ENCODE peak calls at places on chromosomes 6 and 20, in four cellular contexts. Z is DND-41, L is fibroblast of lung, E is HCT116. P is an unnamed sample.

GRCh38 chr20:51188941-51189340 is 166.0 kb upstream of the KCNG1 start:
- DNase-seq in L (no peak), E (no peak), Z (no peak), P (no peak)

GRCh38 chr6:1790684-1791083 is 181.0 kb downstream of the FOXC1 start:
- DNase-seq in Z (no peak), L (no peak), E (no peak), P (no peak)

GRCh38 chr6:130466052-130466743 is 100.4 kb downstream of the TMEM200A start:
- DNase-seq in L (no peak), E (no peak), Z (no peak), P (peak)

GRCh38 chr6:84762220-84762940 is 2.0 kb downstream of the TBX18 start:
- DNase-seq in Z (no peak), E (no peak), L (no peak), P (peak)

GRCh38 chr6:105601541-105602174 is 198.8 kb upstream of the PREP start:
- DNase-seq in E (no peak), Z (no peak), L (peak), P (peak)

GRCh38 chr6:138397128-138397814 is 6.8 kb upstream of the HEBP2 start:
- DNase-seq in E (no peak), Z (no peak), L (peak), P (no peak)

GRCh38 chr20:63497946-63498935 is 642 bp downstream of the EEF1A2 start:
- DNase-seq in Z (no peak), E (no peak), L (peak), P (peak)

GRCh38 chr20:39874049-39874893 is 814.8 kb downstream of the MAFB start:
- DNase-seq in L (peak), Z (peak), E (peak), P (peak)

GRCh38 chr6:24807584-24807983 is 8.9 kb upstream of the ARMH2 start:
- DNase-seq in Z (no peak), L (no peak), E (no peak), P (no peak)

GRCh38 chr20:6051505-6051904 is 2.4 kb downstream of the LRRN4 start:
- DNase-seq in L (peak), E (no peak), Z (no peak), P (peak)

GRCh38 chr6:27477318-27478013 is 4.6 kb upstream of the ZNF184 start:
- DNase-seq in Z (no peak), L (no peak), E (no peak), P (no peak)

GRCh38 chr20:57229490-57229889 is 37.0 kb downstream of the BMP7 start:
- DNase-seq in Z (no peak), L (no peak), E (no peak), P (no peak)
- H3K9ac ChIP-seq in Z (no peak), L (no peak), E (no peak), P (no peak)

GRCh38 chr6:167962717-167963116 is 34.8 kb upstream of the KIF25 start:
- DNase-seq in Z (no peak), L (no peak), E (no peak), P (no peak)
- H3K4me3 ChIP-seq in Z (no peak), L (no peak), E (no peak), P (no peak)

GRCh38 chr6:7993952-7994351 is 70.2 kb downstream of the BLOC1S5 start:
- DNase-seq in L (no peak), E (no peak), Z (no peak), P (no peak)

GRCh38 chr6:7993399-7993798 is 70.8 kb downstream of the BLOC1S5 start:
- DNase-seq in Z (no peak), L (no peak), E (no peak), P (no peak)

GRCh38 chr6:7996538-7997225 is 67.5 kb downstream of the BLOC1S5 start:
- DNase-seq in Z (no peak), L (peak), E (no peak), P (peak)

GRCh38 chr6:7991536-7991935 is 72.7 kb downstream of the BLOC1S5 start:
- DNase-seq in L (no peak), E (no peak), Z (no peak), P (no peak)

DNA sequence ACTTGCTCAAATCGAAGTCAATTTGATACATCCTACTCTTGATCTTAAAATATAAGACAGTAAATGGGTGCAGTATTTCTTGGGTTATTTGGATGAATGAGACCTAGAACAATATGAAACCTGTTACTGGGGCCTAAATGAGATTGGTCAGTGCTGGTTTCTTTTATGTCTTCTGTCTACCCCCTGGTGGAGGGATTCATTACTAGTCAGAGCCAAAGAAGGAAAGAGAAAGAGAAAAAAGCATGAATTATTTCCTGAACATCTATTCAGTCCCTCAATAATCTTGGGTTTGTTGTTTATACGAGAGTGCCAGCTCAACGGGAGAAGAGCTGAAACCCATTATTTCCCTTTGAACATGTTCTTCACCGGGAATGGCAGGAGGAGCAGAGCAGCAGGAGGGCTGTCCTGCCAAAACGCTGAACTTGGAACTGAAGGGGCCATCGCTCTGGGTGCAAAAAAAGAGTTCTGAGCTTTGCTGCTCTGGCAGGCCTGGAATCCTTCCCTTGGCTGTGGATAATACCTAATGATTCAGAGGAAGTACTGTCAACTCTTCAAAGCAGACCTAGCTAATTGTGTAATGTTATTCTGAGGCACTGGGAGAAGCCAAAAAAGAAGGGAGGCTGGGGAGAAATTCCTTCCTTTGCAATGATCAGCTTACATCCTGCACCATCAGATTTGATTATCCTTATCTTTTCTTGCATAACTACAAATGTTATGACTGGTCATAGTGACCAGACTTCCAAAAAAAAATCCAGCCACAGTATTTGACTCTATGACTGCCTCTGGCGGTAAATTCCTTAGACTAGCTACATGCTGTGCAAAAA is 72.0 kb downstream of the BLOC1S5 start:
- DNase-seq in L (peak), E (peak), Z (no peak), P (peak)
- H3K9ac ChIP-seq in L (no peak), E (no peak), Z (no peak), P (no peak)

GRCh38 chr6:166862978-166863530 is 93.3 kb downstream of the RNASET2 start:
- DNase-seq in Z (no peak), L (no peak), E (no peak), P (no peak)
- H3K4me3 ChIP-seq in Z (no peak), L (no peak), E (no peak), P (no peak)

GRCh38 chr6:159455700-159456274 is 237.3 kb downstream of the SOD2 start:
- DNase-seq in Z (no peak), E (no peak), L (no peak), P (no peak)
- H3K9ac ChIP-seq in Z (no peak), E (no peak), L (no peak), P (no peak)

DNA sequence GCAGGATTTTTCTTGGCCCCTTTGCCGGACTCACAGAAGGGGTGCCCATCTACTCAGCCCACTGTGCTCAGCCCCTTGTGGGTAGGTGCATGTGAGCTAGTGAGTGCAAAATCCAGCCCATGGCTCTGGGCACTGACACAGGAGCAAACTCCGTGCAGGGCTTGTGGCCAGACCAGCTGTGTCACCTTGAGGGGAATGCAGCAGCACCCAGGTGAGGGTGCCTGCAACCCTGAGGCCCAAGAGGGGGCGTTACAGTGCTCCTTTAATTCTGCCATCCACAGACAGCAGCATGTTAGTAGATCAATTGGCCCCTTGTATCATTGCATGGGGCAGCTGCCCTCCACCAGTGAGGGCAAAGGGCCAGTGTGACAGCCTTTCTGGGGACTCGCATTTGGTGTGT is 12.9 kb upstream of the IYD start:
- DNase-seq in Z (no peak), L (no peak), E (no peak), P (no peak)
- H3K4me3 ChIP-seq in Z (no peak), L (no peak), E (no peak), P (no peak)

GRCh38 chr6:35600659-35601125 is 88.0 kb upstream of the TULP1 start:
- DNase-seq in Z (no peak), E (no peak), L (no peak), P (no peak)
- H3K9ac ChIP-seq in Z (no peak), E (peak), L (no peak), P (peak)

DNA sequence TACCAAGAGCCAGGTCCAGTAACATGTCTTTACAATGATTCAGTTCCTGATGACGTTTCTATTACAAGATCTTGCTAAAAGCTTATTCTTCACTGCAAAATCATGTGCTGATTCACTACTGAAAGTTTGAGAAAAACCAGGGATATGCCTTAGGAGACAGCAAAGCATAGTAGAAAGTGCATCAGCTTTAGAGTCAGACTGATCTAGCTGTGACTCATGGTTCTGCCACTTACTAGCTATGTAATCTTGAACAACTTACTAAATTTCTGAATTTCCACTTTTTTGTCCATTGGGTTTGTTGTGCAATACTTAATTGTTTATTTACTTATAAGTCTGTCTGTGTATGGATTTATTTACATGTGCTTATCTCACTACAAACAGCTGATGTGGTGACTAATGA is 198.5 kb upstream of the RSPO3 start:
- DNase-seq in E (no peak), Z (no peak), L (peak), P (peak)
- H3K4me3 ChIP-seq in E (no peak), Z (no peak), L (no peak), P (no peak)

P was measured in mammary epithelial cell.